ENCODE peak calls at places on chromosomes 13 and 19, in nine cellular contexts. M is MCF 10A; D is AG09309; O is cardiac fibroblast; L is nephron progenitor cell; K is pancreas; X is Calu3; H is CD4-positive, alpha-beta T cell; W is lower leg skin. P is an unnamed sample.

GRCh38 chr19:42282810-42283247 is 13.8 kb downstream of the CIC start:
- DNase-seq in M (no peak), D (no peak), O (no peak), L (no peak), K (no peak), X (no peak), H (no peak), W (peak; percentile 84), P (no peak)

GRCh38 chr13:91052873-91053272 is 294.6 kb upstream of the MIR17HG start:
- DNase-seq in M (no peak), D (no peak), O (no peak), L (no peak), K (no peak), X (no peak), H (no peak), W (no peak), P (no peak)

GRCh38 chr13:113936166-113936565 is 37.7 kb downstream of the C13orf46 start:
- DNase-seq in M (no peak), D (no peak), O (no peak), L (no peak), K (no peak), X (no peak), H (no peak), W (peak; percentile 74), P (no peak)

GRCh38 chr19:6577410-6578125 is 13.4 kb downstream of the CD70 start:
- DNase-seq in M (peak; percentile 93), D (no peak), O (no peak), L (no peak), K (no peak), X (no peak), H (no peak), W (peak; percentile 21), P (peak; percentile 76)

GRCh38 chr19:58563034-58563573 is 4.7 kb upstream of the UBE2M start:
- DNase-seq in M (no peak), D (no peak), O (peak; percentile 47), L (no peak), K (no peak), X (no peak), H (no peak), W (peak; percentile 85), P (no peak)

GRCh38 chr19:41928754-41929535 is 696 bp upstream of the ERFL start:
- DNase-seq in M (no peak), D (no peak), O (no peak), L (no peak), K (no peak), X (no peak), H (no peak), W (no peak), P (peak; percentile 74)

GRCh38 chr19:29084266-29084665 is 128.7 kb downstream of the UQCRFS1 start:
- DNase-seq in M (no peak), D (peak; percentile 4), O (peak; percentile 10), L (peak; percentile 40), K (no peak), X (peak; percentile 54), H (no peak), W (peak; percentile 61), P (no peak)

GRCh38 chr13:99656843-99657506 is 155.7 kb downstream of the TM9SF2 start:
- DNase-seq in M (no peak), D (no peak), O (no peak), L (no peak), K (no peak), X (no peak), H (no peak), W (no peak), P (no peak)

GRCh38 chr13:110114351-110114750 is 192.6 kb downstream of the COL4A1 start:
- DNase-seq in M (no peak), D (no peak), O (peak; percentile 36), L (no peak), K (no peak), X (no peak), H (no peak), W (no peak), P (no peak)

GRCh38 chr13:110118106-110118505 is 188.9 kb downstream of the COL4A1 start:
- DNase-seq in M (no peak), D (no peak), O (no peak), L (no peak), K (no peak), X (no peak), H (no peak), W (peak; percentile 75), P (no peak)

GRCh38 chr13:110113284-110113764 is 193.6 kb downstream of the COL4A1 start:
- DNase-seq in M (peak; percentile 76), D (no peak), O (peak; percentile 83), L (no peak), K (no peak), X (no peak), H (no peak), W (no peak), P (no peak)

GRCh38 chr13:110119943-110120905 is 186.7 kb downstream of the COL4A1 start:
- DNase-seq in M (peak; percentile 71), D (no peak), O (peak; percentile 48), L (no peak), K (no peak), X (no peak), H (no peak), W (no peak), P (no peak)

GRCh38 chr13:110116072-110116487 is 190.9 kb downstream of the COL4A1 start:
- DNase-seq in M (no peak), D (no peak), O (peak; percentile 77), L (peak; percentile 87), K (peak; percentile 43), X (peak; percentile 63), H (peak; percentile 51), W (peak; percentile 90), P (no peak)
- TF ChIP-seq CTCF in M (peak; percentile 41), D (peak; percentile 93), O (peak; percentile 83), L (peak; percentile 92), K (peak; percentile 61), X (peak; percentile 43), H (peak; percentile 52), W (no peak), P (peak; percentile 59)

GRCh38 chr19:46369817-46370216 is 22.9 kb downstream of the PPP5C start:
- DNase-seq in M (no peak), D (no peak), O (no peak), L (no peak), K (no peak), X (peak; percentile 57), H (peak; percentile 8), W (no peak), P (no peak)

GRCh38 chr19:46374526-46375475 is 27.9 kb downstream of the PPP5C start:
- DNase-seq in M (no peak), D (no peak), O (no peak), L (no peak), K (no peak), X (no peak), H (peak; percentile 17), W (peak; percentile 81), P (no peak)

GRCh38 chr19:46371371-46371901 is 24.5 kb downstream of the PPP5C start:
- DNase-seq in M (no peak), D (no peak), O (peak; percentile 39), L (no peak), K (no peak), X (no peak), H (peak; percentile 31), W (peak; percentile 72), P (no peak)

GRCh38 chr19:46373573-46374359 is 26.9 kb downstream of the PPP5C start:
- DNase-seq in M (peak; percentile 100), D (no peak), O (peak; percentile 48), L (no peak), K (peak; percentile 96), X (peak; percentile 99), H (peak; percentile 25), W (peak; percentile 95), P (no peak)

GRCh38 chr19:46372901-46373572 is 26.1 kb downstream of the PPP5C start:
- DNase-seq in M (peak; percentile 88), D (no peak), O (peak; percentile 67), L (no peak), K (no peak), X (peak; percentile 41), H (peak; percentile 26), W (peak; percentile 85), P (no peak)
- TF ChIP-seq CTCF in M (peak; percentile 33), D (peak; percentile 6), O (peak; percentile 43), L (no peak), K (no peak), X (peak; percentile 26), H (no peak), W (no peak), P (no peak)

GRCh38 chr13:87084192-87084591 is 587.0 kb upstream of the SLITRK5 start:
- DNase-seq in M (no peak), D (no peak), O (no peak), L (no peak), K (no peak), X (no peak), H (no peak), W (no peak), P (no peak)
- TF ChIP-seq CTCF in M (no peak), D (no peak), O (no peak), L (no peak), K (no peak), X (no peak), H (no peak), W (no peak), P (no peak)

DNA sequence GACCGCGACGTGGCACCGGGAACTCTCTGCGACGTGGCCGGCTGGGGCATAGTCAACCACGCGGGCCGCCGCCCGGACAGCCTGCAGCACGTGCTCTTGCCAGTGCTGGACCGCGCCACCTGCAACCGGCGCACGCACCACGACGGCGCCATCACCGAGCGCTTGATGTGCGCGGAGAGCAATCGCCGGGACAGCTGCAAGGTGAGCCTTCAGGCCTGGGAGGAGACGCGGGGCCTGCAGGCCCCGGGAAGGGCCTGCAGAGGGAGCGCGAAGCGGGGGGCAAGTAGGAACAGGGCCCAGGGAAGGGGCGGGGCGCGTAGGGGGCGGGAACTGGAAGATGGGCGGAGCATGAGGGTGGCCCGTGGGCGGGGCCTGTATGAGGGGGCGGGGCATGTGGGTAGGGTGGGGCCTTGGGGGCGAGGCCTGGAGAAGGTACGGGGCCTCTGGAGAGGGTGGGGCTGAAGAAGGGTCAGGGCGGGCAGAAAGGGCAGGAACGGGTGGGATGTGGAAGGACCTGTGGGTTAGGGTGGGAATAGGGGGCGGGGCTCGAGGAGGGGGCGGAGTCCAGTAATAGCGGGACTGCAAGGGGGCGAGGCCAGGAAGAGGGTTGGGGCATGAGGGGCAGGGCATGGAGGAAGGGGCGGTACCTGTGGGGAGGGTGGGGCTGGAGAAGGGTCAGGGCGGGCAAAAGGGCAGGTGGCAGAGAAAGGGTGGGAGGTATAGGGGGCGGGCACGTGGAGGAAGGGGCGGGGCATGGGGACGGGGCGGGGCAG is 2.5 kb downstream of the CFD start:
- DNase-seq in M (peak; percentile 54), D (no peak), O (peak; percentile 32), L (peak; percentile 84), K (peak; percentile 49), X (no peak), H (peak; percentile 71), W (no peak), P (peak; percentile 85)
- TF ChIP-seq CTCF in M (no peak), D (no peak), O (no peak), L (no peak), K (no peak), X (no peak), H (no peak), W (no peak), P (no peak)